ENCODE peak calls at places on chromosomes 6 and 20, in four cellular contexts. G is WERI-Rb-1, N is naive B cell, B is mesendoderm. X is an unnamed sample.
A peak's percentile ranks its signal among the peaks of the same experiment; 100 is the strongest.

GRCh38 chr20:61998343-61999121 is 67.1 kb downstream of the TAF4 start:
- DNase-seq in G (no peak), N (no peak), B (no peak), X (no peak)

GRCh38 chr6:2770171-2770570 is 5.0 kb downstream of the WRNIP1 start:
- DNase-seq in G (no peak), N (no peak), B (no peak), X (no peak)

GRCh38 chr6:47112311-47112710 is 70.2 kb upstream of the ADGRF1 start:
- DNase-seq in G (no peak), N (no peak), B (no peak), X (no peak)

GRCh38 chr6:31713991-31714684 is 1.0 kb upstream of the LY6G6D start:
- DNase-seq in G (peak; percentile 68), N (no peak), B (peak; percentile 87), X (no peak)

GRCh38 chr6:67221226-67221625 is 1413.9 kb upstream of the ADGRB3 start:
- DNase-seq in G (no peak), N (no peak), B (no peak), X (no peak)

GRCh38 chr6:6843057-6843627 is 254.6 kb downstream of the LY86 start:
- DNase-seq in G (no peak), N (no peak), B (peak; percentile 71), X (no peak)

GRCh38 chr6:72770959-72771358 is 149.1 kb downstream of the KCNQ5 start:
- DNase-seq in G (no peak), N (no peak), B (no peak), X (no peak)

GRCh38 chr6:144265061-144265357 is 20.1 kb upstream of the UTRN start:
- DNase-seq in G (no peak), N (no peak), B (peak; percentile 92), X (no peak)

GRCh38 chr6:105815657-105816555 is 270.2 kb upstream of the PRDM1 start:
- DNase-seq in G (no peak), N (no peak), B (no peak), X (no peak)

GRCh38 chr6:109314313-109314712 is 68.0 kb downstream of the CD164 start:
- DNase-seq in G (no peak), N (no peak), B (no peak), X (no peak)

GRCh38 chr6:118650500-118651281 is 700 bp downstream of the CEP85L start:
- DNase-seq in G (peak; percentile 56), N (peak; percentile 48), B (peak; percentile 59), X (peak; percentile 58)

GRCh38 chr6:48835421-48835958 is 627.6 kb downstream of the MMUT start:
- DNase-seq in G (no peak), N (no peak), B (no peak), X (no peak)

GRCh38 chr20:49635171-49635570 is 67.2 kb upstream of the PTGIS start:
- DNase-seq in G (no peak), N (no peak), B (no peak), X (peak; percentile 11)

GRCh38 chr6:56798163-56798562 is 155.5 kb upstream of the DST start:
- DNase-seq in G (no peak), N (no peak), B (no peak), X (no peak)

GRCh38 chr6:107400748-107401147 is 58.6 kb downstream of the PDSS2 start:
- DNase-seq in G (no peak), N (no peak), B (no peak), X (no peak)

GRCh38 chr6:138410972-138411667 is 7.1 kb downstream of the HEBP2 start:
- DNase-seq in G (no peak), N (no peak), B (no peak), X (no peak)

GRCh38 chr20:6298049-6298448 is 175.2 kb upstream of the FERMT1 start:
- DNase-seq in G (no peak), N (no peak), B (no peak), X (no peak)

GRCh38 chr6:117906454-117906904 is 585 bp upstream of the SLC35F1 start:
- DNase-seq in G (no peak), N (no peak), B (no peak), X (no peak)

GRCh38 chr6:143059616-143060353 is 904 bp upstream of the AIG1 start:
- DNase-seq in G (no peak), N (peak; percentile 3), B (peak; percentile 55), X (no peak)

GRCh38 chr6:42046491-42047219 is 3.7 kb upstream of the TAF8 start:
- DNase-seq in G (no peak), N (no peak), B (no peak), X (no peak)

GRCh38 chr6:10759884-10760329 is 12.3 kb downstream of the TMEM14B start:
- DNase-seq in G (peak; percentile 54), N (no peak), B (no peak), X (no peak)

GRCh38 chr6:36805917-36806316 is 33.3 kb downstream of the CPNE5 start:
- DNase-seq in G (peak; percentile 35), N (no peak), B (peak; percentile 52), X (no peak)

GRCh38 chr20:5806457-5807263 is 56.5 kb downstream of the SHLD1 start:
- DNase-seq in G (no peak), N (no peak), B (no peak), X (no peak)

GRCh38 chr6:40379811-40380210 is 207.4 kb downstream of the LRFN2 start:
- DNase-seq in G (no peak), N (no peak), B (no peak), X (no peak)

GRCh38 chr20:59435496-59435895 is 135.1 kb downstream of the EDN3 start:
- DNase-seq in G (peak; percentile 74), N (no peak), B (no peak), X (no peak)

GRCh38 chr6:422423-423061 is 31.0 kb downstream of the IRF4 start:
- DNase-seq in G (no peak), N (no peak), B (peak; percentile 23), X (no peak)

GRCh38 chr6:23176471-23176870 is 607.1 kb downstream of the HDGFL1 start:
- DNase-seq in G (no peak), N (no peak), B (no peak), X (no peak)

GRCh38 chr6:15429146-15430110 is 183.6 kb downstream of the JARID2 start:
- DNase-seq in G (no peak), N (no peak), B (peak; percentile 73), X (no peak)

GRCh38 chr20:48791014-48791413 is 36.8 kb downstream of the PREX1 start:
- DNase-seq in G (no peak), N (no peak), B (no peak), X (no peak)

GRCh38 chr20:47360489-47361267 is 4.2 kb upstream of the ZMYND8 start:
- DNase-seq in G (peak; percentile 73), N (no peak), B (peak; percentile 91), X (peak; percentile 59)

GRCh38 chr20:20454850-20455627 is 87.1 kb downstream of the INSM1 start:
- DNase-seq in G (peak; percentile 93), N (no peak), B (no peak), X (no peak)